ENCODE peak calls at places on chromosome 5, in nine cellular contexts. B is AG10803; Q is neuronal stem cell; Z is stomach; N is stimulated activated CD4-positive, alpha-beta T cell treated with anti-CD3 and anti-CD28 coated beads, Interleukin-1b, Interleukin-23, amount 100 ng/mL, for 1 hour; W is cardiac fibroblast; A is small intestine; M is T-helper 1 cell; S is right atrium auricular region. E is an unnamed sample.

GRCh38 chr5:173196133-173196952 is 38.7 kb downstream of the NKX2-5 start:
- DNase-seq in B (no peak), W (no peak), Z (no peak), N (no peak), Q (no peak), S (no peak), M (no peak), A (no peak), E (no peak)

GRCh38 chr5:180172447-180173197 is 36.4 kb downstream of the RASGEF1C start:
- DNase-seq in Q (no peak), N (no peak), A (no peak), S (no peak), B (no peak), Z (no peak), W (peak), M (no peak), E (no peak)

GRCh38 chr5:1551426-1551825 is 27.7 kb upstream of the LPCAT1 start:
- DNase-seq in M (no peak), A (no peak), B (no peak), Q (no peak), N (no peak), S (peak), W (no peak), Z (no peak), E (no peak)

GRCh38 chr5:91206734-91207133 is 176.4 kb downstream of the ARRDC3 start:
- DNase-seq in S (no peak), A (no peak), W (peak), B (peak), Z (no peak), N (no peak), Q (no peak), M (no peak), E (peak)

GRCh38 chr5:138947780-138948179 is 72.6 kb upstream of the LRRTM2 start:
- DNase-seq in B (no peak), M (no peak), A (no peak), S (no peak), N (no peak), Q (no peak), W (no peak), Z (peak), E (no peak)

GRCh38 chr5:8912106-8912505 is 633.8 kb downstream of the SEMA5A start:
- DNase-seq in Q (no peak), A (no peak), Z (no peak), S (no peak), N (no peak), W (no peak), M (no peak), B (no peak), E (peak)

GRCh38 chr5:104353371-104353770 is 790.8 kb upstream of the NUDT12 start:
- DNase-seq in Z (no peak), M (no peak), A (no peak), B (no peak), S (no peak), N (no peak), W (no peak), Q (no peak), E (no peak)

GRCh38 chr5:159923008-159923407 is 6.7 kb downstream of the ADRA1B start:
- DNase-seq in A (no peak), N (no peak), B (no peak), S (no peak), Q (no peak), Z (no peak), M (no peak), W (no peak), E (no peak)

GRCh38 chr5:139523635-139524445 is 37.3 kb upstream of the UBE2D2 start:
- DNase-seq in B (no peak), Z (no peak), N (no peak), Q (no peak), M (no peak), W (peak), S (no peak), A (peak), E (no peak)

GRCh38 chr5:82620957-82621600 is 342.9 kb upstream of the RPS23 start:
- DNase-seq in B (peak), A (no peak), Z (no peak), S (no peak), W (no peak), Q (no peak), N (no peak), M (no peak), E (no peak)

GRCh38 chr5:122077451-122078115 is 476 bp downstream of the LOX start:
- DNase-seq in M (no peak), Z (peak), W (peak), A (peak), Q (peak), S (peak), N (no peak), B (no peak), E (no peak)

GRCh38 chr5:132961887-132962286 is 1.5 kb downstream of the AFF4 start:
- DNase-seq in W (peak), Z (no peak), N (no peak), Q (no peak), M (no peak), S (no peak), A (peak), B (peak), E (peak)

GRCh38 chr5:134124289-134125194 is 10.1 kb downstream of the TCF7 start:
- DNase-seq in S (no peak), Z (no peak), M (no peak), A (no peak), N (no peak), Q (no peak), B (peak), W (no peak), E (peak)

GRCh38 chr5:155150012-155150411 is 136.5 kb downstream of the KIF4B start:
- DNase-seq in N (no peak), Z (no peak), S (no peak), B (no peak), M (no peak), Q (no peak), A (no peak), W (no peak), E (no peak)

GRCh38 chr5:169875091-169875727 is 105.1 kb downstream of the INSYN2B start:
- DNase-seq in W (peak), A (no peak), Z (no peak), N (no peak), Q (no peak), S (peak), B (peak), M (no peak), E (peak)

GRCh38 chr5:179438041-179438441 is 92.8 kb upstream of the ADAMTS2 start:
- DNase-seq in S (peak), N (no peak), M (no peak), B (no peak), A (no peak), W (peak), Z (no peak), Q (no peak), E (no peak)

GRCh38 chr5:40276426-40277102 is 403.2 kb upstream of the PTGER4 start:
- DNase-seq in S (no peak), B (no peak), W (no peak), Q (no peak), Z (no peak), N (no peak), M (no peak), A (no peak), E (no peak)

GRCh38 chr5:56763711-56764466 is 51.5 kb upstream of the MAP3K1 start:
- DNase-seq in A (no peak), W (peak), N (no peak), Q (no peak), B (peak), Z (no peak), S (no peak), M (no peak), E (peak)

GRCh38 chr5:60248900-60249299 is 355.4 kb upstream of the PDE4D start:
- DNase-seq in B (no peak), Z (no peak), A (no peak), W (no peak), M (no peak), S (no peak), N (no peak), Q (no peak), E (no peak)

GRCh38 chr5:79062431-79062830 is 7.0 kb downstream of the DMGDH start:
- DNase-seq in Q (no peak), W (no peak), M (no peak), S (no peak), A (no peak), Z (no peak), N (no peak), B (no peak), E (no peak)

GRCh38 chr5:150510460-150511263 is 2.7 kb downstream of the NDST1 start:
- DNase-seq in W (no peak), Q (no peak), B (peak), A (peak), M (no peak), Z (peak), N (no peak), S (no peak), E (peak)

GRCh38 chr5:133738271-133738670 is 125.9 kb upstream of the FSTL4 start:
- DNase-seq in Z (no peak), W (no peak), M (no peak), A (no peak), N (no peak), B (no peak), Q (no peak), S (no peak), E (no peak)

GRCh38 chr5:54415896-54416640 is 39.4 kb upstream of the HSPB3 start:
- DNase-seq in A (no peak), M (no peak), N (no peak), W (no peak), Z (no peak), Q (no peak), B (no peak), S (no peak), E (no peak)

GRCh38 chr5:24045034-24045433 is 537.6 kb downstream of the PRDM9 start:
- DNase-seq in Q (no peak), M (no peak), N (no peak), Z (no peak), B (no peak), W (no peak), A (no peak), S (no peak), E (no peak)

GRCh38 chr5:84292000-84292642 is 92.6 kb downstream of the EDIL3 start:
- DNase-seq in A (no peak), S (no peak), Z (no peak), N (no peak), M (no peak), B (no peak), W (no peak), Q (no peak), E (no peak)

GRCh38 chr5:79853676-79854418 is 137.2 kb downstream of the MTX3 start:
- DNase-seq in Q (no peak), Z (no peak), S (no peak), B (no peak), M (no peak), W (no peak), A (no peak), N (no peak), E (peak)

GRCh38 chr5:401216-402034 is 41.6 kb upstream of the EXOC3 start:
- DNase-seq in M (no peak), N (no peak), A (no peak), Q (no peak), B (no peak), W (no peak), Z (no peak), S (peak), E (no peak)

GRCh38 chr5:77129386-77129785 is 42.3 kb upstream of the ZBED3 start:
- DNase-seq in W (peak), N (no peak), Z (no peak), B (peak), M (no peak), Q (no peak), S (no peak), A (no peak), E (peak)

GRCh38 chr5:172769598-172770373 is 1.2 kb downstream of the DUSP1 start:
- DNase-seq in Q (no peak), N (no peak), M (no peak), W (peak), Z (no peak), S (no peak), A (peak), B (peak), E (peak)

GRCh38 chr5:34007116-34007674 is 655 bp downstream of the AMACR start:
- DNase-seq in S (no peak), W (peak), B (no peak), A (peak), M (no peak), N (no peak), Z (no peak), Q (no peak), E (no peak)

GRCh38 chr5:55187370-55187769 is 14.4 kb upstream of the CDC20B start:
- DNase-seq in A (peak), Z (no peak), S (no peak), M (no peak), N (no peak), B (no peak), Q (no peak), W (peak), E (no peak)

GRCh38 chr5:94308442-94308841 is 310.0 kb downstream of the KIAA0825 start:
- DNase-seq in Z (no peak), B (no peak), Q (no peak), N (no peak), A (peak), S (no peak), M (no peak), W (no peak), E (no peak)

GRCh38 chr5:29005386-29005785 is 1967.0 kb upstream of the CDH9 start:
- DNase-seq in Q (no peak), M (no peak), S (no peak), A (no peak), B (no peak), N (no peak), Z (no peak), W (no peak), E (no peak)

GRCh38 chr5:73299665-73300435 is 126.9 kb downstream of the TMEM174 start:
- DNase-seq in Z (no peak), N (no peak), W (no peak), B (no peak), M (no peak), S (no peak), Q (peak), A (no peak), E (no peak)

E was measured in fibroblast of mammary gland.